ENCODE peak calls at places on chromosomes 6 and 20, in six cellular contexts. A is IMR-90, V is cardiac muscle cell, B is colonic mucosa, U is pancreas, Q is upper lobe of right lung. Z is an unnamed sample.

GRCh38 chr6:169289671-169290408 is 36.2 kb upstream of the THBS2 start:
- DNase-seq in A (peak; percentile 51), V (no peak), B (no peak), U (no peak), Q (no peak), Z (no peak)

GRCh38 chr6:14105547-14105946 is 12.0 kb upstream of the CD83 start:
- DNase-seq in A (no peak), V (no peak), B (no peak), U (no peak), Q (no peak), Z (no peak)

GRCh38 chr20:43840382-43841070 is 74.1 kb upstream of the TOX2 start:
- DNase-seq in A (peak; percentile 29), V (no peak), B (peak; percentile 19), U (no peak), Q (no peak), Z (no peak)

GRCh38 chr6:18920701-18921100 is 533.6 kb downstream of the RNF144B start:
- DNase-seq in A (no peak), V (no peak), B (no peak), U (no peak), Q (no peak), Z (no peak)

GRCh38 chr20:31706607-31707257 is 15.9 kb downstream of the BCL2L1 start:
- DNase-seq in A (no peak), V (no peak), B (no peak), U (no peak), Q (peak; percentile 71), Z (no peak)

GRCh38 chr20:52031574-52032303 is 159.8 kb downstream of the ZFP64 start:
- DNase-seq in A (peak; percentile 88), V (no peak), B (peak; percentile 37), U (no peak), Q (no peak), Z (no peak)

GRCh38 chr6:37208793-37209192 is 38.8 kb downstream of the PIM1 start:
- DNase-seq in A (no peak), V (no peak), B (no peak), U (no peak), Q (no peak), Z (no peak)

GRCh38 chr20:36493801-36494114 is 47.6 kb upstream of the MYL9 start:
- DNase-seq in A (peak; percentile 78), V (no peak), B (peak; percentile 38), U (no peak), Q (no peak), Z (no peak)

GRCh38 chr6:126614642-126615504 is 275.0 kb downstream of the CENPW start:
- DNase-seq in A (no peak), V (no peak), B (peak; percentile 38), U (no peak), Q (no peak), Z (no peak)

GRCh38 chr6:111885373-111886027 is 12.2 kb upstream of the FYN start:
- DNase-seq in A (no peak), V (no peak), B (no peak), U (no peak), Q (no peak), Z (no peak)

GRCh38 chr20:47544240-47544639 is 42.6 kb downstream of the NCOA3 start:
- DNase-seq in A (peak; percentile 64), V (no peak), B (no peak), U (no peak), Q (no peak), Z (no peak)

GRCh38 chr20:54088430-54088829 is 18.0 kb upstream of the BCAS1 start:
- DNase-seq in A (no peak), V (no peak), B (no peak), U (no peak), Q (no peak), Z (no peak)

GRCh38 chr6:166786704-166787293 is 159.7 kb upstream of the RPS6KA2 start:
- DNase-seq in A (peak; percentile 65), V (peak; percentile 79), B (peak; percentile 27), U (no peak), Q (no peak), Z (no peak)

GRCh38 chr20:53939554-53940355 is 130.6 kb downstream of the BCAS1 start:
- DNase-seq in A (peak; percentile 94), V (peak; percentile 94), B (peak; percentile 97), U (peak; percentile 75), Q (peak; percentile 91), Z (peak; percentile 64)

GRCh38 chr20:49306903-49307336 is 29.1 kb upstream of the ZNFX1 start:
- DNase-seq in A (no peak), V (no peak), B (no peak), U (peak; percentile 23), Q (no peak), Z (no peak)

GRCh38 chr6:20877008-20877937 is 343.0 kb downstream of the CDKAL1 start:
- DNase-seq in A (peak; percentile 97), V (no peak), B (peak; percentile 32), U (peak; percentile 78), Q (peak; percentile 64), Z (peak; percentile 25)

GRCh38 chr6:39892490-39893129 is 41.7 kb downstream of the MOCS1 start:
- DNase-seq in A (peak; percentile 69), V (peak; percentile 76), B (peak; percentile 55), U (peak; percentile 45), Q (peak; percentile 80), Z (peak; percentile 18)

GRCh38 chr6:146887447-146888077 is 288.8 kb downstream of the ADGB start:
- DNase-seq in A (peak; percentile 33), V (no peak), B (no peak), U (no peak), Q (no peak), Z (no peak)

GRCh38 chr6:108622601-108623335 is 62.1 kb downstream of the FOXO3 start:
- DNase-seq in A (peak; percentile 98), V (no peak), B (no peak), U (no peak), Q (no peak), Z (peak; percentile 38)

GRCh38 chr6:15642276-15642675 is 20.6 kb downstream of the DTNBP1 start:
- DNase-seq in A (no peak), V (no peak), B (no peak), U (no peak), Q (no peak), Z (no peak)

GRCh38 chr20:16672299-16672698 is 57.5 kb upstream of the SNRPB2 start:
- DNase-seq in A (no peak), V (no peak), B (no peak), U (no peak), Q (no peak), Z (no peak)

GRCh38 chr20:40464731-40465208 is 224.3 kb downstream of the MAFB start:
- DNase-seq in A (no peak), V (no peak), B (no peak), U (no peak), Q (no peak), Z (no peak)

GRCh38 chr6:152293404-152293803 is 343.8 kb downstream of the SYNE1 start:
- DNase-seq in A (no peak), V (no peak), B (no peak), U (peak; percentile 25), Q (no peak), Z (no peak)

DNA sequence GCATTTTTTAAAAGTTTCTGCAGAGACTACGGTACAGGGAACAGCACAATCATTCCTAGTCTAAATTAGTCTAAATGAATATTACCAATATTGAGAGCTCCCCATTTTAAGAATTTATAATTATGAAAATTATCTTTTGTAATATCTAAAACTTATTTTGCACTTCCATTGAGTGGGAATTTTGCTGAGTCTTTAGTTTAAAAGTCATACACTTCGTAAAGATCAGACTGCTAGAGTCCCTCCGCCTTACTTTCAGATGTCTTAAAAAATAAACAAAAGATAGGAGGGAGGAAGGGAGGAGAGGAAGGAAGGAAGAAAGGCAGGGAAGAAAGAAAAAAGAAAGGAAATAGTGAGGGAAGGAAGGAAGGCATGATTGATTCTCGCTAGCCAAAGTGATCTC is 278.2 kb upstream of the PRDM1 start:
- DNase-seq in A (no peak), V (no peak), B (no peak), U (no peak), Q (no peak), Z (no peak)
- TF ChIP-seq CTCF in A (no peak), V (no peak), B (no peak), U (no peak), Q (no peak), Z (no peak)

GRCh38 chr6:30798501-30798900 is 54.2 kb upstream of the IER3 start:
- DNase-seq in A (peak; percentile 52), V (no peak), B (no peak), U (no peak), Q (no peak), Z (no peak)
- H3K27ac ChIP-seq in A (no peak overlapping the region), V (no peak overlapping the region), B (no peak overlapping the region), U (no peak overlapping the region), Q (no peak overlapping the region), Z (no peak overlapping the region)

DNA sequence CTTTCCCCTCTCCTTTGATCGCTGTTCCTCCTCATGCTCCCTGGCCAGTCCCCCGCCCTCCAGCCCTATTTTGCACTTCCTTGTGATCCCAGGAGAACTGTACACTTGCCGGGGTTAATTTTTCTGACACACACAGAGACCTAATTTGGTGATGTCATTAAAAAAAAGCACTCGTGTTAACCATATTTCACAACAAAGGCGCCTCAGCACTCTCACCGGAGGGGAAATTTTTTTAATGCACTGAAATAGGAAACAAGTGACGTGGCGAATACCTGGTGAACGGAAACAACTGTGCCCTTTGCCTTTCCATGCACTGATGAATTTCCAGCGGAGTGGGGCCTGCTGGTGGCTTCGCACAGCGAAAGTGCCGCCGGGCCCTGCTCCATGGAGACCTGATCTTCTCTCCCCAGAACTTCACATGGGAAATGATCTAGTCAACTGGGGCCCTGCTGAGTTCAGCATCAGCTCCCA is 53.9 kb upstream of the TAGAP start:
- DNase-seq in A (no peak), V (no peak), B (peak; percentile 18), U (no peak), Q (no peak), Z (no peak)
- H3K4me1 ChIP-seq in A (no peaks in the 10 kb centered on the region), V (no peaks in the 10 kb centered on the region), B (no peaks in the 10 kb centered on the region), U (no peaks in the 10 kb centered on the region), Q (peaks cover 5% of the 10 kb centered on the region), Z (no peaks in the 10 kb centered on the region)

GRCh38 chr20:4918473-4918872 is 82.8 kb downstream of the SLC23A2 start:
- DNase-seq in A (no peak), V (no peak), B (no peak), U (no peak), Q (no peak), Z (no peak)

GRCh38 chr20:4920131-4920530 is 81.2 kb downstream of the SLC23A2 start:
- DNase-seq in A (no peak), V (no peak), B (no peak), U (no peak), Q (no peak), Z (no peak)

GRCh38 chr20:4920655-4921054 is 80.7 kb downstream of the SLC23A2 start:
- DNase-seq in A (no peak), V (no peak), B (no peak), U (no peak), Q (no peak), Z (no peak)

GRCh38 chr20:4919047-4919704 is 82.1 kb downstream of the SLC23A2 start:
- DNase-seq in A (no peak), V (no peak), B (no peak), U (no peak), Q (no peak), Z (no peak)

GRCh38 chr20:4916991-4917881 is 84.1 kb downstream of the SLC23A2 start:
- DNase-seq in A (peak; percentile 10), V (no peak), B (no peak), U (no peak), Q (no peak), Z (no peak)
- TF ChIP-seq CTCF in A (no peak), V (no peak), B (no peak), U (no peak), Q (peak; percentile 20), Z (peak; percentile 36)

DNA sequence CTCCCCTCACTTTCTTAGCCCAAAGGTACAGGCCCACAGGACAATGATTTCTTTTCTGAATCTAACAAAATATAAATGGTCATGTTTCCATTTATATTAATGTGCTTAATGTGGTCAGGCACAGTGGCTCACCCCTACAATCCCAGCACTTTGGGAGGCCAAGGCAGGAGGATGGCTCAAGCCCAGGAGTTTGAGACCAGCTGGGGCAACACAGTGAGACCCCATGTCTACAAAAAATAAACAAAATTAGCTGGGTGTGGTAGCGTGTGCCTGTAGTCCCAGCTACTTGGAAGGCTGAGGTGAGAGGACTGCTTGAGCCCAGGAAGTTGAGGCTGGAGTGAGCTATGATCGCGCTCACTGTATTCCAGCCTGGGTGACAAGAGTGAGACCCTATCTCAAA is 77.2 kb upstream of the TULP1 start:
- DNase-seq in A (no peak), V (no peak), B (peak; percentile 2), U (no peak), Q (no peak), Z (no peak)
- H3K27ac ChIP-seq in A (no peak overlapping the region), V (peak overlapping the region; percentile 73), B (no peak overlapping the region), U (no peak overlapping the region), Q (peak overlapping the region; percentile 81), Z (peak overlapping the region; percentile 95)

Z was measured in thoracic aorta.